ENCODE peak calls at places on chromosomes 6 and 20, in six cellular contexts. T is glutamatergic neuron; J is DMS153; I is IMR-90; B is activated CD8-positive, alpha-beta memory T cell treated with anti-CD3 and anti-CD28 coated beads for 1 hour; N is sigmoid colon. U is an unnamed sample.
A peak's percentile ranks its signal among the peaks of the same experiment; 100 is the strongest.

GRCh38 chr6:5653801-5654200 is 352.9 kb downstream of the NRN1 start:
- DNase-seq in T (no peak), J (no peak), I (no peak), B (no peak), N (no peak), U (no peak)

GRCh38 chr20:32189691-32190607 is 17.6 kb downstream of the PLAGL2 start:
- DNase-seq in T (peak; percentile 89), J (no peak), I (peak; percentile 11), B (no peak), N (peak; percentile 76), U (no peak)

GRCh38 chr6:170172825-170173231 is 118.0 kb downstream of the DLL1 start:
- DNase-seq in T (peak; percentile 8), J (no peak), I (no peak), B (no peak), N (peak; percentile 39), U (no peak)

GRCh38 chr6:150169609-150170008 is 26.8 kb downstream of the PPP1R14C start:
- DNase-seq in T (no peak), J (no peak), I (peak; percentile 81), B (no peak), N (no peak), U (no peak)

GRCh38 chr6:127300411-127300810 is 33.7 kb downstream of the RNF146 start:
- DNase-seq in T (peak; percentile 26), J (no peak), I (peak; percentile 92), B (no peak), N (no peak), U (no peak)

GRCh38 chr6:169969372-169970099 is 218.1 kb downstream of the ERMARD start:
- DNase-seq in T (no peak), J (no peak), I (no peak), B (no peak), N (peak; percentile 46), U (no peak)

GRCh38 chr6:122406187-122406586 is 6.7 kb downstream of the HSF2 start:
- DNase-seq in T (no peak), J (no peak), I (no peak), B (no peak), N (no peak), U (no peak)

GRCh38 chr20:56388882-56389281 is 3.1 kb downstream of the AURKA start:
- DNase-seq in T (no peak), J (no peak), I (no peak), B (no peak), N (no peak), U (no peak)

GRCh38 chr6:30678964-30679726 is 6.3 kb upstream of the DHX16 start:
- DNase-seq in T (peak; percentile 95), J (peak; percentile 64), I (peak; percentile 73), B (peak; percentile 76), N (peak; percentile 94), U (peak; percentile 49)

GRCh38 chr6:1407499-1407990 is 18.2 kb downstream of the FOXF2 start:
- DNase-seq in T (no peak), J (no peak), I (peak; percentile 74), B (no peak), N (no peak), U (no peak)

GRCh38 chr6:51129043-51129442 is 310.4 kb downstream of the TFAP2B start:
- DNase-seq in T (no peak), J (no peak), I (no peak), B (no peak), N (no peak), U (no peak)

GRCh38 chr20:4154958-4155411 is 139.6 kb upstream of the RNF24 start:
- DNase-seq in T (no peak), J (no peak), I (no peak), B (no peak), N (peak; percentile 67), U (no peak)